ENCODE peak calls at places on chromosomes 3 and 15, in seven cellular contexts. P, B, U, S, M, N and E are unnamed samples. For H3K27me3 and H3K4me1, the result is how much of the 10 kb centered on the place peaks cover.

GRCh38 chr3:113485161-113485609 is 29.8 kb downstream of the SPICE1 start:
- DNase-seq in M (peak), S (no peak), N (no peak), P (no peak), U (no peak), B (no peak), E (peak)

GRCh38 chr15:65377976-65378366 is at the start of gene IGDCC3:
- DNase-seq in B (no peak), P (peak), S (no peak), M (no peak), U (no peak), N (peak), E (peak)

GRCh38 chr3:10330319-10330718 is 9.4 kb upstream of the SEC13 start:
- DNase-seq in P (no peak), S (no peak), B (peak), U (no peak), N (no peak), M (no peak), E (no peak)

GRCh38 chr3:76177650-76178049 is 392.3 kb upstream of the ZNF717 start:
- DNase-seq in B (no peak), U (no peak), P (no peak), N (no peak), S (no peak), M (no peak), E (no peak)

GRCh38 chr3:62414786-62415185 is 41.4 kb upstream of the FEZF2 start:
- DNase-seq in S (no peak), P (peak), U (no peak), B (no peak), N (no peak), M (no peak), E (peak)

GRCh38 chr3:114904633-114905032 is 242.5 kb downstream of the ZBTB20 start:
- DNase-seq in P (no peak), U (no peak), B (no peak), S (no peak), N (no peak), M (no peak), E (no peak)

GRCh38 chr3:37030573-37030972 is 37.3 kb downstream of the MLH1 start:
- DNase-seq in N (no peak), P (no peak), M (no peak), B (no peak), U (no peak), S (no peak), E (no peak)

GRCh38 chr3:47847801-47848518 is 45.0 kb downstream of the DHX30 start:
- DNase-seq in P (no peak), N (no peak), B (no peak), S (no peak), M (no peak), U (no peak), E (no peak)

GRCh38 chr3:112676659-112677234 is 35.8 kb upstream of the CCDC80 start:
- DNase-seq in B (peak), M (peak), S (peak), P (no peak), U (peak), N (peak), E (peak)

GRCh38 chr3:86225461-86225860 is 765.5 kb downstream of the VGLL3 start:
- DNase-seq in N (no peak), S (no peak), U (no peak), B (no peak), M (no peak), P (no peak), E (no peak)

GRCh38 chr3:110810356-110810755 is 261.3 kb upstream of the NECTIN3 start:
- DNase-seq in M (no peak), N (no peak), P (no peak), B (no peak), U (no peak), S (no peak), E (no peak)

GRCh38 chr3:108117245-108117644 is 26.4 kb upstream of the CD47 start:
- DNase-seq in B (no peak), S (no peak), U (no peak), N (peak), P (no peak), M (no peak), E (no peak)

GRCh38 chr3:107067421-107067820 is 309.8 kb upstream of the CCDC54 start:
- DNase-seq in N (no peak), S (no peak), P (no peak), M (no peak), U (no peak), B (no peak), E (no peak)

GRCh38 chr15:37792351-37792750 is 142.1 kb upstream of the TMCO5A start:
- DNase-seq in B (no peak), U (no peak), N (no peak), S (no peak), M (no peak), P (no peak), E (no peak)

GRCh38 chr15:80087104-80087503 is 27.6 kb downstream of the ZFAND6 start:
- DNase-seq in N (no peak), U (no peak), P (no peak), S (no peak), B (no peak), M (no peak), E (peak)

GRCh38 chr15:87477759-87478687 is 778.5 kb downstream of the NTRK3 start:
- DNase-seq in P (peak), N (peak), M (no peak), U (peak), S (no peak), B (no peak), E (peak)

GRCh38 chr3:48470286-48470685 is 23.7 kb downstream of the ATRIP start:
- DNase-seq in B (no peak), S (no peak), M (no peak), P (no peak), U (no peak), N (no peak), E (no peak)

GRCh38 chr15:27762471-27762870 is 336.6 kb downstream of the OCA2 start:
- DNase-seq in B (no peak), P (no peak), N (no peak), M (no peak), S (no peak), U (no peak), E (no peak)

GRCh38 chr15:81914734-81915234 is 131.0 kb downstream of the MEX3B start:
- DNase-seq in N (peak), B (peak), P (no peak), U (no peak), S (peak), M (no peak), E (no peak)

GRCh38 chr3:61005591-61005990 is 245.7 kb downstream of the FHIT start:
- DNase-seq in P (no peak), M (no peak), N (no peak), U (no peak), B (no peak), S (no peak), E (no peak)

GRCh38 chr3:51963951-51964451 is 3.3 kb downstream of the PCBP4 start:
- DNase-seq in U (no peak), B (peak), N (peak), M (no peak), S (no peak), P (no peak), E (peak)

GRCh38 chr15:90782450-90782849 is 65.3 kb downstream of the BLM start:
- DNase-seq in N (no peak), P (no peak), S (no peak), U (no peak), B (no peak), M (no peak), E (no peak)

GRCh38 chr3:42689421-42690014 is 4.2 kb downstream of the KLHL40 start:
- DNase-seq in B (no peak), P (no peak), M (no peak), N (no peak), U (no peak), S (peak), E (no peak)

DNA sequence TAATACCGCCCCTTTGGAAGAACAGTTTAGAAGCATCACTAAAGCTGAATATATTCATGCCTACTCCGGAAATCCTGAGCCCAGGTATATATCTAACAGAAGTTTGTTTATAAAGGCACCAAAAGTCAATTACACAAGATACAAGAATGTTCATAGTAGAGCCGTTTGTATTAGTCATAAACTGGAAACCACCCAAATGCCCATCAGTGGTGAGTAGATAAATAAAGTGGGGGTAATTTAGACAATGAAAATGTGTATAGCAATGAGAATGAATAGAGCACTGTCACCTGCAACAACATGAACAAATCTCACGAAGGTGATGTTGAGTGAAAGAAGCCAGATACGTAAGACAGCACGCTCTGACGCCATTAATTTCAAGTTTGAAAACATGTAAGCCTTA is 68.3 kb upstream of the GLCE start:
- DNase-seq in U (no peak), S (no peak), N (no peak), B (no peak), M (no peak), P (no peak), E (no peak)
- H3K27me3 ChIP-seq in U (under half), S (under half), N (under half), B (under half), M (under half), P (half or more), E (under half)

DNA sequence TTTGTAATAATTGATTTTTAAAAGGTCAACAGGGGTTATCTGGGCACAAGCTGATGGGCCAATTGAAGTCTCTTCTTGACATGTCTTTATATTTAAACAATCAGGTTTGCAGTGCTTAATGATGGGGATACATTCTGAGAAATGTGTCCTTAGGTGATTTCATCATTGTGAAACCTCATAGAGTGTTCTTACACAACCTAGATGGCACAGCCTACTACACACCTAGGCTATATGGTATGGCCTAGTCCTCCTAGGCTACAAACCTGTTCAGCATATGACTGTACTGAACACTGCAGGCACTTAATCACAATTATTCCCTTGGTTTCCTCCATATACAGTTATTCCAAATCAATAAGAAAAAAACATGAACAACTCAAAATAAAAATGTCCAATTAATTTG is 75.8 kb downstream of the IQSEC1 start:
- DNase-seq in U (no peak), N (no peak), B (no peak), S (no peak), P (no peak), M (no peak), E (no peak)
- H3K4me1 ChIP-seq in U (under half), N (under half), B (under half), S (under half), P (under half), M (half or more), E (under half)

DNA sequence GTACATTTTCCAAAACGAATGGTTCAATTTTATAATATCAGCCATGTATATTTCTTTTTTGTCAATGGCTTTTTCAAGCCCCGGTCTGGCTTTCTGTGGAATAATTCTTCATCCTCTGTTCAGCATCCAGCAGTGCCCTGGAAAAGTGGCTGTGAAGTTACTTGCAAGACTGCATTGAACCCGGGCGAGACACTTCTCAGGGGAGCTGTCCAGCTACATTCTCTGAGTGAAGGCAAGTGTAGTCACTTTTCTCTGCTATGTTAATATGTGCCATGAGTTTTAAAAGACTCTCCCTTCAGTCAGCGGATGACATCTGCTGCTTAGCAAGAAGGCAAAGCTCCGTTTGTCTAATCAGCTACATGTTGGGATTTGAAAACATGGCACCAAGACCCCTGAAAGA is 81.3 kb upstream of the RGMA start:
- DNase-seq in M (no peak), S (no peak), B (no peak), P (no peak), U (no peak), N (peak), E (no peak)
- H3K27me3 ChIP-seq in M (under half), S (under half), B (under half), P (under half), U (under half), N (under half), E (under half)

GRCh38 chr3:50580683-50581458 is 11.5 kb downstream of the HEMK1 start:
- DNase-seq in U (no peak), N (no peak), B (no peak), M (no peak), P (no peak), S (no peak), E (no peak)
- H3K4me1 ChIP-seq in U (under half), N (under half), B (under half), M (under half), P (under half), S (half or more), E (under half)

GRCh38 chr15:33454346-33454745 is 143.6 kb downstream of the RYR3 start:
- DNase-seq in P (no peak), S (no peak), B (no peak), M (no peak), U (no peak), N (no peak), E (no peak)

GRCh38 chr15:33458421-33458820 is 147.7 kb downstream of the RYR3 start:
- DNase-seq in U (no peak), P (no peak), M (no peak), N (no peak), B (no peak), S (no peak), E (no peak)

GRCh38 chr15:33451385-33451784 is 140.6 kb downstream of the RYR3 start:
- DNase-seq in U (no peak), S (no peak), P (no peak), M (no peak), N (no peak), B (no peak), E (no peak)

GRCh38 chr15:33453761-33454160 is 143.0 kb downstream of the RYR3 start:
- DNase-seq in N (no peak), M (no peak), P (no peak), S (no peak), B (no peak), U (no peak), E (no peak)

DNA sequence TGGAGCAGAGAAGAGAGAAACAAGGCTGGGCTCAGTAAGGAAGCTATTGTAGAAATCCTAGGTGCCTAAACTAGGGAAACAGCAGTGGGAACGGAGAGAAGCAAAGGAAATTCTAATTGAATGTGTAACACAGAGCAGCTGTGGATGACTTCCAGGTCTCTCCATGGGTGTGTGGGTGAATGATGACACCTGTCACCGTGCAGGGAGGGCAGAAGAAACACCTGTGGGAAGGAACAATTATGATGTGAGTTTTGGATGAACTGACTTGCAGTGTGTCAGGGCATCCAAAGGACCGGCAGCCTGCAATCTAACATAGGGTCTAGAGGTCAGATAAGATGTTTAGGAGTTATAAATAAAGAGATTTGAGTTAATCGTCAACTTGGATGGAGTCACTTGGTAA is 144.2 kb downstream of the RYR3 start:
- DNase-seq in N (no peak), M (no peak), P (no peak), U (no peak), S (no peak), B (no peak), E (no peak)
- H3K27me3 ChIP-seq in N (under half), M (under half), P (under half), U (under half), S (under half), B (under half), E (under half)

GRCh38 chr15:40246496-40247275 is 7.8 kb downstream of the PAK6 start:
- DNase-seq in P (no peak), M (no peak), S (peak), N (no peak), B (peak), U (no peak), E (no peak)

GRCh38 chr15:40249477-40250303 is 10.8 kb downstream of the PAK6 start:
- DNase-seq in P (no peak), M (no peak), U (no peak), S (peak), N (no peak), B (peak), E (no peak)

GRCh38 chr15:40247406-40247971 is 8.6 kb downstream of the PAK6 start:
- DNase-seq in S (peak), B (peak), N (no peak), P (no peak), M (no peak), U (no peak), E (no peak)

GRCh38 chr15:40250304-40250656 is 11.4 kb downstream of the PAK6 start:
- DNase-seq in U (no peak), S (no peak), P (no peak), M (no peak), B (no peak), N (no peak), E (no peak)

DNA sequence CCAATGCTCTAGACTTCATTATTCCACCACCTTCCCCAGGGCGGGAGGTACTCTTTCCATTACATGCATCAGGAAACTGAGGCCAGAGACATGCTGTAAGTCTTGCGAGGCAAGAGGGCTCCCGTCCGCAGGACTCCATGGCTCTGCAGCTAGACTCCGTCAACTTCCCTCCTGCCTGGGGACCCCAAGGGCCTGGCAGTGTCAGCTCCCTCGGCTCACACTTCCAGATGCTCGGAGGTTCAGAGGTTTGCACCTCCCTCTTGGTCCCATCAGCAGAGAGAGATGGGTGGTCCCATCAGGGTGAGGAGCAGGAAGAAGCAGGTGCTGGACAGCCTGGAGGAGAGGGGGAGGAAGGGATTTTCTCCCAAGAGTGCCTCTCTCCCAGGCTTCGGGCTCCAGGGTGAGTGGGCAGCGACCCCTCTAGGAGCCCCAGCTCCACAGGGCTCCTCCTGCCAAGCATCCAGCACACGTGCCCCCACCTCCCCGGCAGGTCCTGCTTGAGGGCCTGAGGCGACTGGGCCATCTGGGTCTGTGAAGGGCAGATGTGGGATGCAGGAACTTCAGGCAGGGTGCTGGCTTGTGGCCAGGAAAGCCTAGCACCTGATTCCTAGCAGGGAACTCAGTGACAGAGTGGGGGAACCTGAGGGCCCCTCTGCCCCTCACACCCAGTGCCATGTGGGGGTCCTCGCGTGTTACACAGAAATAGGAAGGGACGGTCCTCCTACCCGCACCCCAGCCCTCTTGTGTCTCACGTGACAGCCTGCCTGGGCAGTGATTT is 9.3 kb downstream of the PAK6 start:
- DNase-seq in B (peak), S (peak), N (no peak), M (no peak), P (no peak), U (no peak), E (no peak)
- H3K4me1 ChIP-seq in B (under half), S (under half), N (under half), M (under half), P (under half), U (under half), E (under half)

GRCh38 chr15:69595009-69595825 is 142.6 kb downstream of the RPLP1 start:
- DNase-seq in B (peak), P (no peak), M (no peak), S (peak), U (no peak), N (peak), E (no peak)
- H3K27me3 ChIP-seq in B (under half), P (under half), M (under half), S (under half), U (under half), N (under half), E (under half)

GRCh38 chr15:33534642-33535041 is 223.9 kb downstream of the RYR3 start:
- DNase-seq in S (no peak), M (no peak), U (no peak), P (no peak), B (no peak), N (no peak), E (no peak)
- H3K4me1 ChIP-seq in S (under half), M (under half), U (under half), P (under half), B (under half), N (under half), E (under half)

GRCh38 chr15:89395461-89395875 is 60.8 kb upstream of the POLG start:
- DNase-seq in M (no peak), S (no peak), N (no peak), U (no peak), P (no peak), B (no peak), E (no peak)

GRCh38 chr15:89399070-89399389 is 64.4 kb upstream of the POLG start:
- DNase-seq in B (no peak), N (no peak), S (no peak), U (no peak), M (no peak), P (no peak), E (no peak)

GRCh38 chr15:89397653-89398023 is 63.0 kb upstream of the POLG start:
- DNase-seq in U (no peak), M (no peak), S (no peak), P (no peak), N (no peak), B (no peak), E (no peak)

GRCh38 chr15:89396723-89397652 is 62.4 kb upstream of the POLG start:
- DNase-seq in N (no peak), M (no peak), B (no peak), S (no peak), U (no peak), P (no peak), E (peak)

DNA sequence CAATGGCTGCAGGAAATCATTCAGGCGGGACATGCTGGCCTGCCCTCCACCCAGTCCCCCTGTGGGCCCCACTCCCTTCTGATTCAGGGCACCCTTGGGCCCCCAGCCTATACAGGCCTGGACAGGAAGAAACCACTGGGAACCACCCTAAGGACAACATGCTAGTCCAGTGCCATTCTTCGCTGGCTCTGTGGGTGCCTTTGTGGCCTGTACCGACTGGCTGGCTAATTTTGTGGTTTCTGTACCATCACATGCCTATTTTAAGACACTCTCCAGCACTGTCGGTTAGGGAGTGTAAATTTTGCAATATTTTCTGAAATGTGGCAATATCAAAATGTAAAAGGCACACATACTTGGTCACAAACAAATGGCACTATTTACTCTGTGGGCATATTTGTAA is 61.4 kb upstream of the POLG start:
- DNase-seq in S (no peak), M (no peak), B (no peak), U (no peak), P (no peak), N (no peak), E (no peak)
- H3K27me3 ChIP-seq in S (half or more), M (under half), B (under half), U (under half), P (half or more), N (half or more), E (half or more)